ENCODE peak calls at places on chromosomes 3 and 15, in four cellular contexts. T is left lung, Q is activated T-cell treated with anti-CD3 and anti-CD28 coated beads for 1 hour, P is breast epithelium. G is an unnamed sample.

GRCh38 chr3:192571197-192571791 is 156.0 kb downstream of the FGF12 start:
- DNase-seq in P (peak), T (peak), Q (no peak), G (no peak)

GRCh38 chr3:4982773-4983738 is 3.8 kb downstream of the BHLHE40 start:
- DNase-seq in T (no peak), P (no peak), Q (no peak), G (no peak)

GRCh38 chr3:63607716-63608115 is 44.8 kb upstream of the SNTN start:
- DNase-seq in Q (no peak), P (no peak), T (no peak), G (no peak)

GRCh38 chr15:73346735-73347312 is 21.9 kb downstream of the HCN4 start:
- DNase-seq in T (peak), P (no peak), Q (peak), G (peak)

GRCh38 chr3:11600501-11601282 is 43.0 kb downstream of the VGLL4 start:
- DNase-seq in P (peak), Q (no peak), T (peak), G (no peak)

GRCh38 chr3:116394365-116394764 is 50.9 kb downstream of the LSAMP start:
- DNase-seq in T (no peak), P (no peak), Q (no peak), G (no peak)

GRCh38 chr3:78741066-78741645 is 1026.6 kb downstream of the ROBO1 start:
- DNase-seq in Q (no peak), T (no peak), P (no peak), G (no peak)

GRCh38 chr3:186841637-186842036 is 873 bp upstream of the ADIPOQ start:
- DNase-seq in T (no peak), Q (no peak), P (no peak), G (no peak)

GRCh38 chr3:43181202-43181910 is 75.5 kb upstream of the POMGNT2 start:
- DNase-seq in Q (no peak), P (no peak), T (no peak), G (peak)

GRCh38 chr3:3664916-3665315 is 134.3 kb upstream of the LRRN1 start:
- DNase-seq in T (no peak), Q (no peak), P (no peak), G (no peak)

GRCh38 chr15:23514492-23514891 is 51.0 kb upstream of the MKRN3 start:
- DNase-seq in T (no peak), Q (no peak), P (no peak), G (no peak)

GRCh38 chr3:126537730-126538281 is 13.9 kb downstream of the CHST13 start:
- DNase-seq in P (no peak), T (peak), Q (no peak), G (no peak)

GRCh38 chr3:126885425-126885824 is 97.5 kb upstream of the PLXNA1 start:
- DNase-seq in P (no peak), T (no peak), Q (no peak), G (no peak)

GRCh38 chr3:197736010-197736490 is 654 bp downstream of the RUBCN start:
- DNase-seq in T (no peak), P (no peak), Q (peak), G (peak)

GRCh38 chr3:172808969-172809546 is 58.5 kb downstream of the ECT2 start:
- DNase-seq in Q (no peak), P (no peak), T (no peak), G (no peak)

GRCh38 chr15:98904466-98905048 is 103.0 kb downstream of the PGPEP1L start:
- DNase-seq in P (no peak), T (no peak), Q (no peak), G (no peak)

GRCh38 chr3:73848173-73848751 is 223.5 kb upstream of the PDZRN3 start:
- DNase-seq in T (no peak), P (no peak), Q (no peak), G (no peak)

GRCh38 chr3:20853890-20854289 is 667.9 kb upstream of the SGO1 start:
- DNase-seq in P (no peak), T (no peak), Q (no peak), G (no peak)

G was measured in T follicular helper cell.